ENCODE peak calls at places on chromosomes 4 and X, in ten cellular contexts. S is neuronal stem cell; E is psoas muscle; W is AG04450; I is breast epithelium; G is CD4-positive, alpha-beta memory T cell; D is cardiac muscle cell; L is BE2C; Y is MG63; H is CD8-positive, alpha-beta memory T cell. K is an unnamed sample. For H3K9me3, the result is how much of the 10 kb centered on the place peaks cover.

GRCh38 chrX:154531626-154532025 is 15.0 kb downstream of the G6PD start:
- DNase-seq in S (no peak), D (peak), Y (peak), L (no peak), W (no peak), H (no peak), E (no peak), I (no peak), G (no peak), K (peak)

GRCh38 chrX:17160971-17161370 is 214.0 kb upstream of the NHS start:
- DNase-seq in E (no peak), L (no peak), I (no peak), H (no peak), S (no peak), W (no peak), D (no peak), Y (no peak), G (no peak), K (no peak)

GRCh38 chrX:115624916-115625315 is 63.9 kb downstream of the PLS3 start:
- DNase-seq in E (no peak), L (no peak), S (no peak), G (no peak), I (no peak), H (no peak), D (no peak), W (no peak), Y (no peak), K (no peak)

GRCh38 chrX:130555341-130555740 is 153.6 kb downstream of the RBMX2 start:
- DNase-seq in E (no peak), S (no peak), D (no peak), I (no peak), L (peak), H (no peak), Y (no peak), G (no peak), W (no peak), K (no peak)

GRCh38 chr4:149690726-149691125 is 124.9 kb downstream of the IQCM start:
- DNase-seq in D (no peak), E (no peak), H (no peak), G (no peak), Y (no peak), S (no peak), L (no peak), W (no peak), I (no peak), K (no peak)

GRCh38 chr4:47075919-47076318 is 44.6 kb downstream of the GABRB1 start:
- DNase-seq in L (no peak), H (no peak), Y (no peak), W (no peak), I (no peak), D (no peak), G (no peak), S (no peak), E (no peak), K (no peak)

GRCh38 chrX:155577682-155578081 is 35.1 kb downstream of the TMLHE start:
- DNase-seq in L (no peak), I (no peak), H (no peak), S (no peak), D (no peak), Y (no peak), G (no peak), E (no peak), W (no peak), K (no peak)

GRCh38 chr4:125316781-125317525 is 2.2 kb downstream of the FAT4 start:
- DNase-seq in G (no peak), D (peak), W (no peak), E (peak), S (peak), H (no peak), I (no peak), L (peak), Y (peak), K (peak)

GRCh38 chrX:40055495-40055894 is 42.3 kb downstream of the BCOR start:
- DNase-seq in S (no peak), Y (no peak), L (no peak), H (no peak), E (no peak), W (no peak), D (no peak), I (no peak), G (no peak), K (no peak)

GRCh38 chr4:173448103-173448502 is 49.2 kb upstream of the SCRG1 start:
- DNase-seq in H (no peak), Y (peak), L (peak), S (no peak), W (no peak), D (no peak), I (no peak), G (no peak), E (no peak), K (no peak)

GRCh38 chr4:185203380-185204237 is at the start of gene CFAP97:
- DNase-seq in H (peak), D (peak), W (peak), I (peak), Y (peak), S (peak), L (peak), G (peak), E (peak), K (peak)

GRCh38 chr4:140326395-140326993 is 47.0 kb upstream of the SCOC start:
- DNase-seq in W (no peak), H (no peak), I (no peak), G (no peak), E (no peak), D (peak), L (peak), S (no peak), Y (no peak), K (no peak)

GRCh38 chrX:148459343-148459742 is 41.1 kb upstream of the AFF2 start:
- DNase-seq in H (no peak), L (no peak), D (no peak), E (no peak), I (no peak), W (no peak), Y (no peak), G (no peak), S (no peak), K (no peak)

GRCh38 chrX:38871129-38872029 is 70.1 kb downstream of the MID1IP1 start:
- DNase-seq in E (no peak), S (no peak), W (no peak), H (no peak), I (no peak), Y (no peak), D (no peak), G (no peak), L (no peak), K (no peak)

GRCh38 chr4:72314869-72315268 is 254.2 kb downstream of the ADAMTS3 start:
- DNase-seq in S (no peak), I (no peak), E (no peak), W (peak), D (peak), L (no peak), H (no peak), Y (peak), G (no peak), K (no peak)

GRCh38 chr4:17630228-17630627 is 15.8 kb downstream of the MED28 start:
- DNase-seq in L (no peak), D (no peak), Y (no peak), H (no peak), E (no peak), S (no peak), G (no peak), I (no peak), W (no peak), K (no peak)

GRCh38 chrX:80876877-80877276 is 67.2 kb upstream of the BRWD3 start:
- DNase-seq in W (no peak), H (no peak), L (no peak), E (no peak), D (peak), G (peak), I (no peak), S (peak), Y (no peak), K (no peak)

GRCh38 chr4:53551963-53552362 is 39.3 kb downstream of the LNX1 start:
- DNase-seq in S (no peak), G (no peak), E (no peak), L (no peak), Y (peak), D (no peak), I (no peak), W (no peak), H (no peak), K (no peak)

GRCh38 chr4:101782546-101782945 is 8.0 kb upstream of the BANK1 start:
- DNase-seq in S (no peak), W (no peak), D (no peak), E (no peak), I (no peak), Y (no peak), L (no peak), G (no peak), H (no peak), K (no peak)

GRCh38 chr4:87219648-87220093 is 747 bp downstream of the KLHL8 start:
- DNase-seq in G (no peak), H (peak), D (peak), W (no peak), E (peak), S (no peak), L (peak), I (no peak), Y (peak), K (no peak)

GRCh38 chr4:82739292-82740190 is 59.1 kb downstream of the SCD5 start:
- DNase-seq in D (peak), I (no peak), L (peak), W (no peak), S (peak), H (no peak), G (peak), Y (peak), E (peak), K (peak)

GRCh38 chr4:8364848-8365350 is 75.6 kb downstream of the ACOX3 start:
- DNase-seq in E (peak), D (no peak), L (no peak), H (no peak), Y (no peak), S (no peak), W (no peak), G (no peak), I (no peak), K (no peak)

GRCh38 chr4:124203613-124204284 is 508.8 kb downstream of the ANKRD50 start:
- DNase-seq in S (no peak), L (no peak), E (no peak), G (no peak), D (no peak), Y (no peak), H (no peak), W (peak), I (no peak), K (no peak)

GRCh38 chr4:15488658-15489470 is 19.2 kb downstream of the CC2D2A start:
- DNase-seq in H (no peak), D (no peak), S (no peak), W (peak), L (no peak), Y (no peak), G (no peak), I (no peak), E (no peak), K (no peak)

GRCh38 chr4:168587326-168588125 is 90.7 kb downstream of the PALLD start:
- DNase-seq in W (no peak), L (no peak), D (no peak), H (no peak), G (no peak), Y (peak), E (peak), I (peak), S (no peak), K (peak)

GRCh38 chrX:132217203-132218073 is 1.8 kb downstream of the RAP2C start:
- DNase-seq in E (peak), S (peak), H (peak), W (no peak), Y (peak), L (peak), G (peak), D (peak), I (peak), K (peak)

GRCh38 chr4:115973768-115974167 is 860.3 kb upstream of the NDST4 start:
- DNase-seq in G (no peak), Y (no peak), S (peak), L (no peak), W (no peak), H (no peak), E (no peak), D (peak), I (no peak), K (no peak)

GRCh38 chr4:109294468-109295020 is 7.9 kb downstream of the COL25A1 start:
- DNase-seq in E (no peak), L (no peak), G (no peak), H (no peak), Y (peak), D (no peak), W (no peak), I (no peak), S (no peak), K (no peak)

GRCh38 chr4:185504098-185505047 is 30.9 kb downstream of the PDLIM3 start:
- DNase-seq in I (no peak), G (no peak), S (no peak), H (no peak), W (peak), Y (peak), D (no peak), L (peak), E (peak), K (peak)

GRCh38 chr4:98728433-98728832 is 70.0 kb upstream of the TSPAN5 start:
- DNase-seq in G (no peak), Y (peak), W (peak), S (no peak), D (no peak), L (peak), E (no peak), I (no peak), H (no peak), K (no peak)

GRCh38 chr4:153485374-153485773 is 19.2 kb downstream of the TMEM131L start:
- DNase-seq in H (no peak), W (no peak), E (no peak), D (no peak), Y (no peak), G (no peak), L (no peak), I (no peak), S (no peak), K (no peak)

GRCh38 chrX:128739539-128739938 is 687.3 kb upstream of the ACTRT1 start:
- DNase-seq in W (no peak), E (no peak), G (no peak), H (no peak), I (no peak), Y (no peak), L (no peak), D (no peak), S (no peak), K (no peak)

GRCh38 chr4:53646792-53647191 is 55.5 kb upstream of the LNX1 start:
- DNase-seq in E (no peak), W (no peak), I (no peak), S (no peak), D (no peak), L (no peak), G (no peak), H (no peak), Y (no peak), K (no peak)

GRCh38 chr4:109041463-109041862 is 261.0 kb downstream of the COL25A1 start:
- DNase-seq in S (no peak), G (no peak), L (no peak), H (no peak), W (no peak), E (no peak), I (no peak), Y (no peak), D (no peak), K (no peak)

GRCh38 chr4:107800058-107800457 is 24.7 kb upstream of the SGMS2 start:
- DNase-seq in D (no peak), W (no peak), G (no peak), L (no peak), I (no peak), E (no peak), S (no peak), H (no peak), Y (no peak), K (peak)

GRCh38 chr4:73021634-73022033 is 47.9 kb downstream of the COX18 start:
- DNase-seq in D (peak), G (no peak), S (no peak), L (peak), I (no peak), W (no peak), Y (no peak), E (no peak), H (no peak), K (no peak)

GRCh38 chrX:23898412-23898959 is 9.3 kb downstream of the APOO start:
- DNase-seq in W (no peak), L (no peak), S (no peak), I (no peak), H (no peak), D (no peak), G (no peak), E (no peak), Y (no peak), K (no peak)

GRCh38 chr4:8411351-8412180 is 29.0 kb downstream of the ACOX3 start:
- DNase-seq in I (no peak), Y (no peak), D (no peak), H (no peak), L (no peak), S (no peak), G (no peak), E (peak), W (no peak), K (no peak)

GRCh38 chr4:55336138-55337034 is 9.7 kb upstream of the SRD5A3 start:
- DNase-seq in E (no peak), Y (no peak), G (no peak), H (no peak), L (peak), W (no peak), I (no peak), S (no peak), D (no peak), K (no peak)

GRCh38 chrX:48971325-48972213 is at the start of gene KCND1:
- DNase-seq in S (no peak), D (peak), I (peak), H (no peak), G (no peak), E (peak), L (peak), Y (peak), W (no peak), K (no peak)

GRCh38 chrX:150959557-150959956 is 23.6 kb upstream of the HMGB3 start:
- DNase-seq in I (no peak), H (no peak), L (no peak), S (no peak), D (no peak), G (no peak), W (no peak), Y (no peak), E (no peak), K (no peak)
- H3K9me3 ChIP-seq in I (under half), H (under half), L (under half), S (under half), D (under half), G (under half), W (under half), Y (under half), E (under half), K (under half)

DNA sequence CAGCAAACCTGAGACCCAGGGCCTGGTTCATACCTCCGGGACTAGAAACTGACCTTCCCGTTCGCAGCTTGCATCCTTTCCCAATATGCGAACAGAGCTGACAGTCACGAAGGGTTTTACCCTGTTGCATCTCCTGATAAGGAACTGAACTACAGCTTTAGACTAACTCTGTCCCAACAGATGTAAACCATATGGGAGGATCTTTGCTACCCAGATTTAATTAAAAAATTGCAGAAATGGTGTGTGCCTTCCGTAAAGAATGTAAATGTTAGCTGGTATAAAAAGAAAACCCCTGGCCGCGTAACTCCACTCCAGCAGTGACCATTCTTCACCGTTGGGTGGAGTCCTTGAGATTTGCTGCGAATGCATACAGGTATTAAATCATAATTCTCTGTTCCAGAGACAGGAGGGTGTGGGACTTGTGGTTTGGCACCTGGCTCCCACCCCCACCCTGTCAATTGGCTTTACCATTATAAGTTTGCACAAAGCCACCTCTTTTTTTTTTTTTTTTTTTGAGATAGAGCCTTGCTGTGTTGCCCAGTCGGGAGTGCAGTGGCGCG is 40.6 kb upstream of the SORCS2 start:
- DNase-seq in Y (no peak), E (no peak), S (no peak), W (no peak), L (no peak), I (no peak), H (no peak), D (no peak), G (no peak), K (no peak)
- H3K4me3 ChIP-seq in Y (no peak), E (no peak), S (no peak), W (no peak), L (no peak), I (no peak), H (no peak), D (no peak), G (no peak), K (no peak)

GRCh38 chrX:152573866-152574265 is 63.8 kb upstream of the GABRQ start:
- DNase-seq in D (no peak), I (no peak), G (no peak), H (no peak), L (no peak), Y (no peak), W (no peak), S (no peak), E (no peak), K (no peak)

GRCh38 chrX:152575331-152575730 is 62.4 kb upstream of the GABRQ start:
- DNase-seq in W (no peak), E (no peak), L (no peak), Y (peak), S (no peak), H (no peak), D (no peak), G (no peak), I (no peak), K (no peak)
- H3K9me3 ChIP-seq in W (under half), E (under half), L (under half), Y (under half), S (under half), H (under half), D (under half), G (under half), I (under half), K (under half)

GRCh38 chrX:120751683-120752082 is 121.8 kb upstream of the C1GALT1C1 start:
- DNase-seq in L (no peak), D (no peak), Y (no peak), W (no peak), G (no peak), E (no peak), I (no peak), S (no peak), H (no peak), K (no peak)
- H3K4me3 ChIP-seq in L (no peak), D (no peak), Y (no peak), W (no peak), G (no peak), E (no peak), I (no peak), S (no peak), H (no peak), K (no peak)

GRCh38 chrX:63739885-63740284 is 45.1 kb downstream of the ARHGEF9 start:
- DNase-seq in E (no peak), S (no peak), H (no peak), D (no peak), L (no peak), Y (no peak), I (no peak), G (no peak), W (no peak), K (no peak)
- H3K9me3 ChIP-seq in E (under half), S (under half), H (under half), D (under half), L (under half), Y (under half), I (under half), G (under half), W (under half), K (under half)

DNA sequence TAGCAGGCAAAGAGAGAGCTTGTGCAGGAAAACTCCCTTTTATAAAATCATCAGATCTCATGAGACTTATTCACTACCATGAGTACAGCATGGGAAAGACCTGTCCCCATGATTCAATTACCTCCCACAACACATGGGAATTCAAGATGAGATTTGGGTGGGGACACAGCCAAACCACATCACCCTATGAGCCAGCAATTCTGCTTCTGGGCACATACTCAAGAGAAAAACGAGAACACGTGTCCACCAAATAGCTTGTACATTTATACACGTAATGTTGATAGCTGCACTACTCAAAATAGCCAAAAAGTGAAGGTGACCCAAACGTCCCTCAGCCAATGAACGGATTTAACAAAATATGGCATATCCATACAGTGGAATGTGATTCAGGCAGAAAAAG is 94.5 kb upstream of the DHRSX start:
- DNase-seq in I (no peak), E (no peak), Y (peak), H (no peak), L (no peak), W (no peak), G (no peak), S (no peak), D (no peak), K (peak)
- H3K4me3 ChIP-seq in I (no peak), E (no peak), Y (no peak), H (no peak), L (no peak), W (no peak), G (no peak), S (no peak), D (no peak), K (no peak)

K was measured in tibial artery.